ENCODE peak calls at places on chromosome 16, in four cellular contexts. Q is H1, A is HepG2, L is GM12878. J is an unnamed sample.

GRCh38 chr16:89506791-89507191 is 1.4 kb upstream of the SPG7 start:
- DNase-seq in Q (no peak), A (no peak), L (no peak), J (no peak)

GRCh38 chr16:22659933-22660332 is 149.2 kb downstream of the NPIPB5 start:
- DNase-seq in Q (no peak), A (no peak), L (no peak), J (no peak)

GRCh38 chr16:89695086-89695874 is 6.2 kb downstream of the SPATA2L start:
- DNase-seq in Q (no peak), A (peak; percentile 64), L (no peak), J (no peak)

GRCh38 chr16:28873543-28874201 is 4.6 kb upstream of the ATP2A1 start:
- DNase-seq in Q (peak; percentile 87), A (no peak), L (no peak), J (no peak)

GRCh38 chr16:75244225-75244792 is 7.1 kb downstream of the BCAR1 start:
- DNase-seq in Q (no peak), A (no peak), L (no peak), J (no peak)

GRCh38 chr16:75620326-75621169 is 2.5 kb downstream of the ADAT1 start:
- DNase-seq in Q (no peak), A (no peak), L (no peak), J (no peak)

GRCh38 chr16:89185062-89185751 is 13.7 kb downstream of the CDH15 start:
- DNase-seq in Q (peak; percentile 55), A (no peak), L (no peak), J (no peak)

GRCh38 chr16:29858149-29858899 is 4.7 kb downstream of the CDIPT start:
- DNase-seq in Q (no peak), A (no peak), L (no peak), J (no peak)

GRCh38 chr16:72172105-72173034 is at the start of gene PMFBP1:
- DNase-seq in Q (no peak), A (peak; percentile 35), L (peak; percentile 88), J (no peak)

GRCh38 chr16:22012241-22012640 is 4.3 kb downstream of the MOSMO start:
- DNase-seq in Q (no peak), A (no peak), L (no peak), J (no peak)

GRCh38 chr16:64736887-64737286 is 385.0 kb downstream of the CDH11 start:
- DNase-seq in Q (no peak), A (no peak), L (no peak), J (no peak)

GRCh38 chr16:25264599-25264998 is 7.0 kb upstream of the ZKSCAN2 start:
- DNase-seq in Q (no peak), A (no peak), L (no peak), J (no peak)

GRCh38 chr16:27617678-27618077 is 67.7 kb downstream of the KATNIP start:
- DNase-seq in Q (no peak), A (no peak), L (no peak), J (no peak)

GRCh38 chr16:22130528-22130927 is 31.8 kb upstream of the SDR42E2 start:
- DNase-seq in Q (no peak), A (no peak), L (no peak), J (no peak)

GRCh38 chr16:54934536-54935410 is 4.1 kb downstream of the IRX5 start:
- DNase-seq in Q (peak; percentile 75), A (no peak), L (no peak), J (no peak)

GRCh38 chr16:75420987-75421819 is 12.1 kb downstream of the CFDP1 start:
- DNase-seq in Q (peak; percentile 88), A (peak; percentile 73), L (no peak), J (peak; percentile 72)

GRCh38 chr16:82917886-82918595 is 291.3 kb downstream of the CDH13 start:
- DNase-seq in Q (no peak), A (no peak), L (no peak), J (no peak)

GRCh38 chr16:67874147-67874771 is 1.4 kb downstream of the EDC4 start:
- DNase-seq in Q (no peak), A (no peak), L (no peak), J (no peak)
- H3K36me3 ChIP-seq in Q (peaks cover 15% of the 10 kb centered on the region), A (peaks cover 42% of the 10 kb centered on the region), L (peaks cover 17% of the 10 kb centered on the region), J (peaks cover 74% of the 10 kb centered on the region)

DNA sequence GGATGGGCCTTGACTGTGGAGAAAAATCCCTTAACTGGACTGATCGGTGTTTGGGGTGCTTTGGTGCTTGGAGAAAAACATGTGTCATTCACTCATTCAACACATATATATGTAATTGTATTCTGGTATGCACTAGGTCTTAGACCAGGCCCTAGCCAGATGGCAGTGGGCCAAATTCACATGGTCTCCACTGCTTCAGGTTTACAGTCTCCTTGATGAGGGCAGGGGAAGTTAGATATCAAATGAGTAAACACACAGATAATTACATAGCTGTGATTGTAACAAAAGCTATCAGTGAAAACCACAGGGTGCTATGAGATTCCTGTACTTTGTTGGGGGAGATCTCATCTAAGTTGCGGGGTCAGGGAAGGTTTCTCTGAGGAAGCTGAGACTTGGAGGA is 78.8 kb downstream of the WWP2 start:
- DNase-seq in Q (no peak), A (no peak), L (no peak), J (no peak)
- TF ChIP-seq SUZ12 in Q (no peak), A (no peak), L (no peak), J (no peak)

DNA sequence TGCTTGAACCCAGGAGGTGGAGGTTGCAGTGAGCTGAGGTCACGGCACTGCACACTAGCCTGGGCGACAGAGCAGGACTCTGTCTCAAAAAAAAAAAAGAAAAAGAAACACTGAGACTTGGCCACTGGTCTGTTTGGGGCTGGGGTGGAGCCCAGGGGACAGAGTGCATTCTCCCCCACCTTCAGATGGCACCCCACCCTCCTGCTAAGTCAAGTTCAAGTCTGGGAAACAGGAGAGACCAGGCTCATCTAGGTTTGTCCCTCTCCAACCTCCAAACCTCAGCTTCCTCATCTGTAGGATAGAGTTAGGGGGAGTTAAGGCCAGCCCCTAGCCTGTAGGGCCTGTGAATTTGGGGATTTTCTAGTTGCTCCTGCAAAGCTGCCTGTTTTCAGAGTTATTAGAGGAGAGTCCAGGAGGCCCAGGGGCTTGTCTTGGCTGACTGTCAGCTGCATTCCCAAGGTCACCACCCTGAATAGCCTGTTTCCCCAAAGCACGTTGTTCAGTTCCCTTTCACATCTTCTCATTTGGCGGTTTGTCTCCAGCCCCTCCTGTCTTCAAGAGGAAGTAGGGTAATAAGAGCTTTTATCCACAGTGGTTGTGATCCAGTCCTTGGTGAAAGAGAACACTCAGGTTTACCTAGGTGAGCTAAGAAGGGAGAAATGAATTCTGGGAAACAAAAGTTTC is 2.2 kb downstream of the MT3 start:
- DNase-seq in Q (no peak), A (no peak), L (no peak), J (no peak)
- H3K27me3 ChIP-seq in Q (peaks cover 20% of the 10 kb centered on the region), A (peaks cover 5% of the 10 kb centered on the region), L (peaks cover 13% of the 10 kb centered on the region), J (peaks cover 58% of the 10 kb centered on the region)

DNA sequence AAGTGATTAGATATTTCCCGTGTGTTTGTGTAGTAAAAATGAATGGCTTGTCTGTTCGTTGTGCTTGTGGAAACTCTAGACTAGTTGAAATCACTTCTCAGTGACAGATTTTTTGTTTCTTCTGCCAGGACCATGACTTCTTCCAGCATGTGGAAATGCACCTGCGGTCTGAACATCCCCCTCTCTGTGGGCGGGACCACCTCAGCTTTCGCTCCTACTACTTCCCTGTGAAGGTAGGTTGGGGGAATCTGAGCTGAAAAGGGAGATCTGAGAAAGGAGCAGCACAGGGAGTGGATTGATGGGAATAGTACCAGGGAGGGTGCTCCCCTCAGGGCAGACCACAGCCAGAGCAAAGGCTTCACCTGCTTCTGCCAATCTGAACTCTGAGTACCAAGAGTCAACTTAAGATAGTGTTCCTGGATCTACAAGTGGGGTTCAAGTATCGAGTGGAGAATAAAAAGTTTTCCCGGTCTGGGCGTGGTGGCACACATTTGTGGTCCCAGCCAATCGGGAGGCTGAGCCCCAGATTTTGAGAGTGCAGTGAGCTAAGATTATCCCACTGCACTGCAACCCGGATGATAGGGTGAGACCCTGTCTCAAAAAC is 47.5 kb downstream of the SF3B3 start:
- DNase-seq in Q (no peak), A (no peak), L (no peak), J (no peak)
- H3K36me3 ChIP-seq in Q (peaks cover 63% of the 10 kb centered on the region), A (peaks cover 58% of the 10 kb centered on the region), L (peaks cover 65% of the 10 kb centered on the region), J (peaks cover 96% of the 10 kb centered on the region)

DNA sequence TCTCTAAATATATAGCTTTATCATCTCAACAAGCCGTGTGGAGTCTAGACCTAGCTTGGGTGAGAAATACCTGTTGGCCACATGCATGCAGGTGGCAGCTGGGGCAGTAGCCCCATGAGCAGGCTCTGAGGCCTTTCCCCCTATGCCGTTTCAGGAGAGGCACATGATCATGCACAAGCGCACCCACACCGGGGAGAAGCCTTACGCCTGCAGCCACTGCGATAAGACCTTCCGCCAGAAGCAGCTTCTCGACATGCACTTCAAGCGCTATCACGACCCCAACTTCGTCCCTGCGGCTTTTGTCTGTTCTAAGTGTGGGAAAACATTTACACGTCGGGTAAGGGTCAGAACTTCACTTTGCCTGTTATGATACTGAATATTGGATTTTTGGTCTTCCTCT is 16.7 kb upstream of the CARMIL2 start:
- DNase-seq in Q (no peak), A (no peak), L (no peak), J (no peak)
- TF ChIP-seq SUZ12 in Q (no peak), A (no peak), L (no peak), J (no peak)

GRCh38 chr16:84158455-84158854 is 13.3 kb downstream of the DNAAF1 start:
- DNase-seq in Q (no peak), A (no peak), L (no peak), J (no peak)
- H3K27me3 ChIP-seq in Q (no peaks in the 10 kb centered on the region), A (peaks cover 2% of the 10 kb centered on the region), L (no peaks in the 10 kb centered on the region), J (no peaks in the 10 kb centered on the region)

DNA sequence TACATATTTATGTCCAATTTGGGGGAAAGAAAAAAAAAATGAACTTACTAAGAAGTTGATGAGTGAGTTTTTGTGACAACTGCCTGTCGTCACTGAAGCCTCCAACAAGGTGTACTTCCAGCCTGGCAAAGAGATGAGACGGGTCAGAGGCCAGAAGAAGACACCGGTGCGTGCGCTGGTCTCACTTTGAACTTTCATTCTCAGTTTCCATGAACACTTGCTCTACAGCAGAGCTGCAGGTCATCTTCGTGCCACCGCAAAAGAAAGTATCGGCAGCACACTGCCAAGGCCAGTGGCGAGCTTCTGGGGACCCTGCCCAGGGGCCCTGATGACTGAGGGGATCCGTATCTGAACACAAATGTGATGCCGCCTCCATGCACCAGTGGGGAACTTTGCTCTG is 11.6 kb downstream of the NTAN1 start:
- DNase-seq in Q (no peak), A (no peak), L (no peak), J (no peak)
- H3K36me3 ChIP-seq in Q (peaks cover 3% of the 10 kb centered on the region), A (peaks cover 35% of the 10 kb centered on the region), L (peaks cover 29% of the 10 kb centered on the region), J (peaks cover 71% of the 10 kb centered on the region)

J was measured in NT2/D1.